ENCODE peak calls at places on chromosomes 5 and 9, in six cellular contexts. One of them, this sample, is unnamed.

GRCh38 chr5:669111-669841 is 23.9 kb downstream of the TPPP start:
- DNase-seq in H7: peak; percentile 93
- DNase-seq in fibroblast of mammary gland: no peak
- DNase-seq in upper lobe of right lung: peak; percentile 65
- DNase-seq in transverse colon: peak; percentile 49
- DNase-seq in PC-3: no peak
- DNase-seq in this sample: no peak

GRCh38 chr5:141507387-141508091 is 18.7 kb downstream of the PCDHGC5 start:
- DNase-seq in H7: no peak
- DNase-seq in PC-3: no peak
- DNase-seq in fibroblast of mammary gland: peak; percentile 94
- DNase-seq in upper lobe of right lung: no peak
- DNase-seq in transverse colon: no peak
- DNase-seq in this sample: no peak

GRCh38 chr5:176446884-176447537 is 1.2 kb upstream of the FAF2 start:
- DNase-seq in transverse colon: peak; percentile 31
- DNase-seq in H7: peak; percentile 49
- DNase-seq in fibroblast of mammary gland: no peak
- DNase-seq in PC-3: no peak
- DNase-seq in upper lobe of right lung: no peak
- DNase-seq in this sample: peak; percentile 17

GRCh38 chr5:179265529-179266290 is 79.6 kb downstream of the ADAMTS2 start:
- DNase-seq in H7: peak; percentile 80
- DNase-seq in PC-3: peak; percentile 19
- DNase-seq in transverse colon: peak; percentile 82
- DNase-seq in fibroblast of mammary gland: peak; percentile 99
- DNase-seq in upper lobe of right lung: peak; percentile 88
- DNase-seq in this sample: peak; percentile 10

GRCh38 chr5:77960863-77961396 is 184.8 kb upstream of the TBCA start:
- DNase-seq in transverse colon: no peak
- DNase-seq in PC-3: no peak
- DNase-seq in upper lobe of right lung: no peak
- DNase-seq in fibroblast of mammary gland: no peak
- DNase-seq in H7: no peak
- DNase-seq in this sample: no peak

GRCh38 chr5:147901555-147901954 is 4.8 kb downstream of the C5orf46 start:
- DNase-seq in transverse colon: no peak
- DNase-seq in PC-3: peak; percentile 54
- DNase-seq in upper lobe of right lung: no peak
- DNase-seq in fibroblast of mammary gland: peak; percentile 14
- DNase-seq in H7: no peak
- DNase-seq in this sample: no peak

GRCh38 chr5:137622850-137623249 is 113.0 kb downstream of the KLHL3 start:
- DNase-seq in fibroblast of mammary gland: no peak
- DNase-seq in PC-3: no peak
- DNase-seq in transverse colon: no peak
- DNase-seq in upper lobe of right lung: peak; percentile 83
- DNase-seq in H7: no peak
- DNase-seq in this sample: peak; percentile 91

GRCh38 chr5:82793808-82794419 is 283.3 kb downstream of the TMEM167A start:
- DNase-seq in H7: peak; percentile 38
- DNase-seq in PC-3: peak; percentile 54
- DNase-seq in upper lobe of right lung: no peak
- DNase-seq in transverse colon: peak; percentile 35
- DNase-seq in fibroblast of mammary gland: peak; percentile 50
- DNase-seq in this sample: peak; percentile 47

GRCh38 chr9:134385873-134386370 is 59.7 kb downstream of the RXRA start:
- DNase-seq in fibroblast of mammary gland: no peak
- DNase-seq in PC-3: no peak
- DNase-seq in upper lobe of right lung: no peak
- DNase-seq in transverse colon: no peak
- DNase-seq in H7: peak; percentile 62
- DNase-seq in this sample: no peak

GRCh38 chr9:2657427-2657826 is 35.8 kb downstream of the VLDLR start:
- DNase-seq in transverse colon: no peak
- DNase-seq in fibroblast of mammary gland: no peak
- DNase-seq in H7: no peak
- DNase-seq in PC-3: no peak
- DNase-seq in upper lobe of right lung: no peak
- DNase-seq in this sample: no peak

GRCh38 chr9:120924698-120925534 is 1.7 kb downstream of the TRAF1 start:
- DNase-seq in upper lobe of right lung: no peak
- DNase-seq in H7: no peak
- DNase-seq in fibroblast of mammary gland: no peak
- DNase-seq in PC-3: no peak
- DNase-seq in transverse colon: no peak
- DNase-seq in this sample: no peak

GRCh38 chr5:122102825-122103224 is 24.8 kb upstream of the LOX start:
- DNase-seq in transverse colon: no peak
- DNase-seq in H7: no peak
- DNase-seq in fibroblast of mammary gland: peak; percentile 83
- DNase-seq in PC-3: no peak
- DNase-seq in upper lobe of right lung: no peak
- DNase-seq in this sample: peak; percentile 68

GRCh38 chr9:135566552-135566951 is 5.0 kb downstream of the PAEP start:
- DNase-seq in upper lobe of right lung: no peak
- DNase-seq in PC-3: no peak
- DNase-seq in H7: no peak
- DNase-seq in fibroblast of mammary gland: no peak
- DNase-seq in transverse colon: no peak
- DNase-seq in this sample: no peak

GRCh38 chr9:561430-561829 is 280.1 kb upstream of the DMRT1 start:
- DNase-seq in PC-3: peak; percentile 68
- DNase-seq in H7: no peak
- DNase-seq in upper lobe of right lung: no peak
- DNase-seq in fibroblast of mammary gland: peak; percentile 84
- DNase-seq in transverse colon: no peak
- DNase-seq in this sample: peak; percentile 71

GRCh38 chr9:562330-562729 is 279.2 kb upstream of the DMRT1 start:
- DNase-seq in PC-3: no peak
- DNase-seq in H7: no peak
- DNase-seq in upper lobe of right lung: no peak
- DNase-seq in fibroblast of mammary gland: no peak
- DNase-seq in transverse colon: no peak
- DNase-seq in this sample: no peak

GRCh38 chr9:567128-567745 is 274.3 kb upstream of the DMRT1 start:
- DNase-seq in fibroblast of mammary gland: no peak
- DNase-seq in PC-3: no peak
- DNase-seq in H7: no peak
- DNase-seq in upper lobe of right lung: no peak
- DNase-seq in transverse colon: no peak
- DNase-seq in this sample: no peak

GRCh38 chr9:565528-565927 is 276.0 kb upstream of the DMRT1 start:
- DNase-seq in H7: no peak
- DNase-seq in fibroblast of mammary gland: no peak
- DNase-seq in transverse colon: no peak
- DNase-seq in upper lobe of right lung: no peak
- DNase-seq in PC-3: no peak
- DNase-seq in this sample: no peak

GRCh38 chr9:563200-563599 is 278.3 kb upstream of the DMRT1 start:
- DNase-seq in PC-3: no peak
- DNase-seq in upper lobe of right lung: no peak
- DNase-seq in H7: no peak
- DNase-seq in fibroblast of mammary gland: no peak
- DNase-seq in transverse colon: no peak
- DNase-seq in this sample: no peak
- H3K4me3 ChIP-seq in PC-3: no peak overlapping the region
- H3K4me3 ChIP-seq in upper lobe of right lung: no peak overlapping the region
- H3K4me3 ChIP-seq in H7: no peak overlapping the region
- H3K4me3 ChIP-seq in fibroblast of mammary gland: no peak overlapping the region
- H3K4me3 ChIP-seq in transverse colon: peak overlapping the region; percentile 5
- H3K4me3 ChIP-seq in this sample: no peak overlapping the region

GRCh38 chr5:30401479-30402058 is 791.9 kb upstream of the CDH6 start:
- DNase-seq in transverse colon: peak; percentile 9
- DNase-seq in PC-3: peak; percentile 70
- DNase-seq in upper lobe of right lung: no peak
- DNase-seq in H7: peak; percentile 15
- DNase-seq in fibroblast of mammary gland: peak; percentile 0
- DNase-seq in this sample: peak; percentile 60
- H3K4me3 ChIP-seq in transverse colon: no peak overlapping the region
- H3K4me3 ChIP-seq in PC-3: peak overlapping the region; percentile 37
- H3K4me3 ChIP-seq in upper lobe of right lung: no peak overlapping the region
- H3K4me3 ChIP-seq in H7: no peak overlapping the region
- H3K4me3 ChIP-seq in fibroblast of mammary gland: no peak overlapping the region
- H3K4me3 ChIP-seq in this sample: no peak overlapping the region

GRCh38 chr5:180816608-180817534 is 14.3 kb upstream of the MGAT1 start:
- DNase-seq in H7: no peak
- DNase-seq in PC-3: no peak
- DNase-seq in upper lobe of right lung: peak; percentile 72
- DNase-seq in transverse colon: no peak
- DNase-seq in fibroblast of mammary gland: peak; percentile 54
- DNase-seq in this sample: no peak
- H3K4me3 ChIP-seq in H7: no peak overlapping the region
- H3K4me3 ChIP-seq in PC-3: no peak overlapping the region
- H3K4me3 ChIP-seq in upper lobe of right lung: no peak overlapping the region
- H3K4me3 ChIP-seq in transverse colon: no peak overlapping the region
- H3K4me3 ChIP-seq in fibroblast of mammary gland: no peak overlapping the region
- H3K4me3 ChIP-seq in this sample: no peak overlapping the region

GRCh38 chr5:84821924-84822323 is 437.2 kb upstream of the EDIL3 start:
- DNase-seq in H7: no peak
- DNase-seq in upper lobe of right lung: no peak
- DNase-seq in fibroblast of mammary gland: no peak
- DNase-seq in transverse colon: no peak
- DNase-seq in PC-3: no peak
- DNase-seq in this sample: no peak
- H3K4me3 ChIP-seq in H7: no peak overlapping the region
- H3K4me3 ChIP-seq in upper lobe of right lung: no peak overlapping the region
- H3K4me3 ChIP-seq in fibroblast of mammary gland: no peak overlapping the region
- H3K4me3 ChIP-seq in transverse colon: no peak overlapping the region
- H3K4me3 ChIP-seq in PC-3: no peak overlapping the region
- H3K4me3 ChIP-seq in this sample: no peak overlapping the region

GRCh38 chr9:82367929-82368328 is 379.4 kb downstream of the SPATA31D1 start:
- DNase-seq in H7: no peak
- DNase-seq in upper lobe of right lung: no peak
- DNase-seq in PC-3: no peak
- DNase-seq in fibroblast of mammary gland: no peak
- DNase-seq in transverse colon: no peak
- DNase-seq in this sample: no peak

GRCh38 chr9:82363236-82363635 is 374.7 kb downstream of the SPATA31D1 start:
- DNase-seq in upper lobe of right lung: no peak
- DNase-seq in H7: no peak
- DNase-seq in PC-3: no peak
- DNase-seq in transverse colon: no peak
- DNase-seq in fibroblast of mammary gland: no peak
- DNase-seq in this sample: no peak

GRCh38 chr9:82369251-82369945 is 380.8 kb downstream of the SPATA31D1 start:
- DNase-seq in upper lobe of right lung: no peak
- DNase-seq in PC-3: no peak
- DNase-seq in H7: no peak
- DNase-seq in transverse colon: no peak
- DNase-seq in fibroblast of mammary gland: no peak
- DNase-seq in this sample: no peak

GRCh38 chr9:82367016-82367415 is 378.4 kb downstream of the SPATA31D1 start:
- DNase-seq in upper lobe of right lung: no peak
- DNase-seq in transverse colon: no peak
- DNase-seq in H7: no peak
- DNase-seq in PC-3: no peak
- DNase-seq in fibroblast of mammary gland: no peak
- DNase-seq in this sample: no peak

GRCh38 chr9:82363666-82364065 is 375.1 kb downstream of the SPATA31D1 start:
- DNase-seq in PC-3: no peak
- DNase-seq in H7: no peak
- DNase-seq in fibroblast of mammary gland: no peak
- DNase-seq in upper lobe of right lung: no peak
- DNase-seq in transverse colon: no peak
- DNase-seq in this sample: no peak
- H3K4me3 ChIP-seq in PC-3: no peak overlapping the region
- H3K4me3 ChIP-seq in H7: no peak overlapping the region
- H3K4me3 ChIP-seq in fibroblast of mammary gland: no peak overlapping the region
- H3K4me3 ChIP-seq in upper lobe of right lung: no peak overlapping the region
- H3K4me3 ChIP-seq in transverse colon: no peak overlapping the region
- H3K4me3 ChIP-seq in this sample: no peak overlapping the region

This sample was measured in epithelial cell of esophagus.